ENCODE peak calls at places on chromosomes 1 and 21, in four cellular contexts. One of them, this sample, is unnamed.

GRCh38 chr1:202802998-202803932 is 5.0 kb downstream of the KDM5B start:
- DNase-seq in transverse colon: no peak
- DNase-seq in right lobe of liver: no peak
- DNase-seq in A549: peak; percentile 75
- DNase-seq in this sample: peak; percentile 54

GRCh38 chr1:119012383-119012782 is 24.2 kb upstream of the TBX15 start:
- DNase-seq in transverse colon: no peak
- DNase-seq in right lobe of liver: no peak
- DNase-seq in A549: no peak
- DNase-seq in this sample: no peak

GRCh38 chr1:227558807-227559186 is 4.6 kb upstream of the ZNF678 start:
- DNase-seq in transverse colon: no peak
- DNase-seq in right lobe of liver: no peak
- DNase-seq in A549: no peak
- DNase-seq in this sample: peak; percentile 48

GRCh38 chr1:24622218-24622617 is 20.9 kb upstream of the SRRM1 start:
- DNase-seq in transverse colon: no peak
- DNase-seq in right lobe of liver: no peak
- DNase-seq in A549: no peak
- DNase-seq in this sample: no peak

GRCh38 chr1:118047650-118048224 is 118.2 kb downstream of the WDR3 start:
- DNase-seq in transverse colon: no peak
- DNase-seq in right lobe of liver: no peak
- DNase-seq in A549: no peak
- DNase-seq in this sample: no peak

GRCh38 chr1:237303929-237304328 is 261.9 kb downstream of the RYR2 start:
- DNase-seq in transverse colon: no peak
- DNase-seq in right lobe of liver: no peak
- DNase-seq in A549: no peak
- DNase-seq in this sample: no peak

GRCh38 chr1:112219267-112219666 is 176.7 kb upstream of the CTTNBP2NL start:
- DNase-seq in transverse colon: no peak
- DNase-seq in right lobe of liver: no peak
- DNase-seq in A549: no peak
- DNase-seq in this sample: no peak

GRCh38 chr1:40153073-40153770 is 8.0 kb upstream of the RLF start:
- DNase-seq in transverse colon: no peak
- DNase-seq in right lobe of liver: no peak
- DNase-seq in A549: peak; percentile 61
- DNase-seq in this sample: peak; percentile 84

GRCh38 chr1:175580351-175580750 is 163.0 kb downstream of the TNR start:
- DNase-seq in transverse colon: no peak
- DNase-seq in right lobe of liver: no peak
- DNase-seq in A549: no peak
- DNase-seq in this sample: no peak

GRCh38 chr1:101022294-101022693 is 3.3 kb downstream of the DPH5 start:
- DNase-seq in transverse colon: no peak
- DNase-seq in right lobe of liver: no peak
- DNase-seq in A549: no peak
- DNase-seq in this sample: peak; percentile 3

GRCh38 chr1:16973215-16973614 is 7.2 kb downstream of the MFAP2 start:
- DNase-seq in transverse colon: no peak
- DNase-seq in right lobe of liver: no peak
- DNase-seq in A549: no peak
- DNase-seq in this sample: no peak

GRCh38 chr1:222240536-222241181 is 307.2 kb downstream of the HHIPL2 start:
- DNase-seq in transverse colon: no peak
- DNase-seq in right lobe of liver: no peak
- DNase-seq in A549: peak; percentile 4
- DNase-seq in this sample: peak; percentile 83

GRCh38 chr1:154869351-154870116 is 547 bp downstream of the KCNN3 start:
- DNase-seq in transverse colon: peak; percentile 19
- DNase-seq in right lobe of liver: no peak
- DNase-seq in A549: no peak
- DNase-seq in this sample: no peak

GRCh38 chr1:165152727-165153126 is 203.8 kb downstream of the LMX1A start:
- DNase-seq in transverse colon: no peak
- DNase-seq in right lobe of liver: no peak
- DNase-seq in A549: peak; percentile 11
- DNase-seq in this sample: no peak

GRCh38 chr1:59092126-59092525 is 204.8 kb upstream of the FGGY start:
- DNase-seq in transverse colon: no peak
- DNase-seq in right lobe of liver: no peak
- DNase-seq in A549: no peak
- DNase-seq in this sample: no peak

GRCh38 chr1:83693409-83694126 is 305.4 kb downstream of the TTLL7 start:
- DNase-seq in transverse colon: no peak
- DNase-seq in right lobe of liver: no peak
- DNase-seq in A549: no peak
- DNase-seq in this sample: no peak

GRCh38 chr1:110616587-110616986 is 10.4 kb upstream of the KCNA2 start:
- DNase-seq in transverse colon: no peak
- DNase-seq in right lobe of liver: no peak
- DNase-seq in A549: peak; percentile 37
- DNase-seq in this sample: peak; percentile 47

GRCh38 chr1:211578640-211579433 is at the start of gene SLC30A1:
- DNase-seq in transverse colon: peak; percentile 100
- DNase-seq in right lobe of liver: peak; percentile 100
- DNase-seq in A549: peak; percentile 99
- DNase-seq in this sample: peak; percentile 100
- TF ChIP-seq POLR2A in transverse colon: peak; percentile 97
- TF ChIP-seq POLR2A in right lobe of liver: peak; percentile 97
- TF ChIP-seq POLR2A in A549: peak; percentile 88
- TF ChIP-seq POLR2A in this sample: peak; percentile 83

GRCh38 chr21:42779431-42779861 is 99.9 kb downstream of the WDR4 start:
- DNase-seq in transverse colon: no peak
- DNase-seq in right lobe of liver: no peak
- DNase-seq in A549: no peak
- DNase-seq in this sample: no peak

GRCh38 chr21:42777064-42777756 is 102.1 kb downstream of the WDR4 start:
- DNase-seq in transverse colon: no peak
- DNase-seq in right lobe of liver: no peak
- DNase-seq in A549: no peak
- DNase-seq in this sample: no peak

GRCh38 chr21:42775123-42775522 is 104.2 kb downstream of the WDR4 start:
- DNase-seq in transverse colon: no peak
- DNase-seq in right lobe of liver: no peak
- DNase-seq in A549: no peak
- DNase-seq in this sample: no peak

GRCh38 chr21:42775891-42776290 is 103.4 kb downstream of the WDR4 start:
- DNase-seq in transverse colon: no peak
- DNase-seq in right lobe of liver: no peak
- DNase-seq in A549: no peak
- DNase-seq in this sample: no peak

GRCh38 chr21:42777757-42778344 is 101.5 kb downstream of the WDR4 start:
- DNase-seq in transverse colon: no peak
- DNase-seq in right lobe of liver: no peak
- DNase-seq in A549: no peak
- DNase-seq in this sample: no peak
- TF ChIP-seq POLR2A in transverse colon: no peak
- TF ChIP-seq POLR2A in right lobe of liver: no peak
- TF ChIP-seq POLR2A in A549: no peak
- TF ChIP-seq POLR2A in this sample: no peak

DNA sequence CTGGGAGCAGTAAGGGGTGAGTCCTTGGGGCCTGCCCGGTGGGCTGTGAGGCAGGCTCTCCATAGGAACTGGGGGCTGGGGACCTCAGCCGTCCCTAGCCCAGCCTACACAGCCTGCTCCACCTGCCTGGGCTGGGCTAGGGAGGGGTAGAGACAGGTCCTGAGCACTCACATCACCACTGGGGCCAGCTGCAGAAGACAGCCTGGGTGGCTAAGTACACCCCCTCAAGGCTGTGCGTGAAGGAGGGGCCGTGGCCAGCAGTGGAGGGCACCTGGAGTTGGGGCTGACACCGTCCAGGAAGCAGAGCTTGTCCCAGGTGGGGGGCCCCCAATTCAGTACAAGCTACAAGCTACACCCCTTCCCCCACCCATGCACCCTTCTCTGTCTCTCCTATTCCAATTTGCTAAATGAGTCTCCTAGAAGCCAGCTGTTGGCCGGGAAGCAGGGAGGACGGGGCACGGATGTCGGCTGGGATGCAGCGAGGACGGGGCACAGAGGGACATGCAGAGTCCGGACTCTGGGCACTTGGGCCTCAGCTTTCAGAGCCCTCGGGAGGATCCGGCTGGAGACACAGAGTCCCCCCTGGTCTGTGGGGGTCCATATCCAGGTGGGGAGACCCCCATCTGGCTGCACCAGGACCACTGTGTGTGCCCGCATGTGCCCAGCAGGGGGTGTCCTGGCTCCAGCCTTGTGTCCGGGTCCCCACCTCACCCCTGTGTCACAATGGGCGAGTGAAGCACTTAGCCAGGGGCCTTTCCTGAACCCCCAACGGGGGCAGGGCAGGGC is 1.8 kb downstream of the ISG15 start:
- DNase-seq in transverse colon: peak; percentile 19
- DNase-seq in right lobe of liver: peak; percentile 31
- DNase-seq in A549: no peak
- DNase-seq in this sample: peak; percentile 53
- TF ChIP-seq POLR2A in transverse colon: no peak
- TF ChIP-seq POLR2A in right lobe of liver: no peak
- TF ChIP-seq POLR2A in A549: no peak
- TF ChIP-seq POLR2A in this sample: no peak

DNA sequence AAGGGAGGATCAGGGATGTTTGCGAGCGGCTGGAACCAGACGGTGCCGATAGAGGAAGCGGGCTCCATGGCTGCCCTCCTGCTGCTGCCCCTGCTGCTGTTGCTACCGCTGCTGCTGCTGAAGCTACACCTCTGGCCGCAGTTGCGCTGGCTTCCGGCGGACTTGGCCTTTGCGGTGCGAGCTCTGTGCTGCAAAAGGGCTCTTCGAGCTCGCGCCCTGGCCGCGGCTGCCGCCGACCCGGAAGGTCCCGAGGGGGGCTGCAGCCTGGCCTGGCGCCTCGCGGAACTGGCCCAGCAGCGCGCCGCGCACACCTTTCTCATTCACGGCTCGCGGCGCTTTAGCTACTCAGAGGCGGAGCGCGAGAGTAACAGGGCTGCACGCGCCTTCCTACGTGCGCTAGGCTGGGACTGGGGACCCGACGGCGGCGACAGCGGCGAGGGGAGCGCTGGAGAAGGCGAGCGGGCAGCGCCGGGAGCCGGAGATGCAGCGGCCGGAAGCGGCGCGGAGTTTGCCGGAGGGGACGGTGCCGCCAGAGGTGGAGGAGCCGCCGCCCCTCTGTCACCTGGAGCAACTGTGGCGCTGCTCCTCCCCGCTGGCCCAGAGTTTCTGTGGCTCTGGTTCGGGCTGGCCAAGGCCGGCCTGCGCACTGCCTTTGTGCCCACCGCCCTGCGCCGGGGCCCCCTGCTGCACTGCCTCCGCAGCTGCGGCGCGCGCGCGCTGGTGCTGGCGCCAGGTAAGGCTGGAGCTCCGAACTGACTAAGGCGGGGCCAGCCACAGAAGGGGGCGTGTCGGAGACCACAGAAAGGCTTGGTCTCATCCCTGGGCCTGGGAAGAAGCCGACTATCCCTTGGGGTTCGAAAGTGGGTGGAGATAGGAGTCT is 465 bp downstream of the SLC27A3 start:
- DNase-seq in transverse colon: peak; percentile 81
- DNase-seq in right lobe of liver: peak; percentile 82
- DNase-seq in A549: peak; percentile 39
- DNase-seq in this sample: peak; percentile 64
- TF ChIP-seq POLR2A in transverse colon: peak; percentile 43
- TF ChIP-seq POLR2A in right lobe of liver: peak; percentile 38
- TF ChIP-seq POLR2A in A549: no peak
- TF ChIP-seq POLR2A in this sample: no peak

GRCh38 chr1:151897861-151898468 is 11.3 kb downstream of the THEM4 start:
- DNase-seq in transverse colon: no peak
- DNase-seq in right lobe of liver: no peak
- DNase-seq in A549: no peak
- DNase-seq in this sample: no peak
- TF ChIP-seq POLR2A in transverse colon: no peak
- TF ChIP-seq POLR2A in right lobe of liver: no peak
- TF ChIP-seq POLR2A in A549: no peak
- TF ChIP-seq POLR2A in this sample: no peak

DNA sequence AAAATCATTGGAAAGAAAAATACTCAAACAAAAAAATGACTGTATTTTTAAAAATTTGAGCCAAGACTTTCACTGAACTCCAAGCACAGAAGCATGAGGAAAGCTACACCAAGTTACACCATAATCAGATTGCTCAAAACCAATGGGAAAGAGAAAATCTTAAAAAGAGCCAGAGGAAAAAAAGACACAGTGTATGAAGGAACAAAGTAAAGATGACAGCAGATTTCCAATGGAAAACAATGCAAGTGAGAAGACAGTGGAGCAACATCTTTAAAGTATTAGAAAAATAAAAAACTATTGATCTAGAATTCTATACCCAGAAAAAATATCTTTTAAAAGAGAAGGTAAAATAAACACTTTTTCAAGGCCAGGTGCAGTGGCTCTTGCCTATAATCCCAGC is 147.8 kb upstream of the ZBTB40 start:
- DNase-seq in transverse colon: no peak
- DNase-seq in right lobe of liver: no peak
- DNase-seq in A549: no peak
- DNase-seq in this sample: no peak
- TF ChIP-seq POLR2A in transverse colon: no peak
- TF ChIP-seq POLR2A in right lobe of liver: no peak
- TF ChIP-seq POLR2A in A549: no peak
- TF ChIP-seq POLR2A in this sample: no peak

DNA sequence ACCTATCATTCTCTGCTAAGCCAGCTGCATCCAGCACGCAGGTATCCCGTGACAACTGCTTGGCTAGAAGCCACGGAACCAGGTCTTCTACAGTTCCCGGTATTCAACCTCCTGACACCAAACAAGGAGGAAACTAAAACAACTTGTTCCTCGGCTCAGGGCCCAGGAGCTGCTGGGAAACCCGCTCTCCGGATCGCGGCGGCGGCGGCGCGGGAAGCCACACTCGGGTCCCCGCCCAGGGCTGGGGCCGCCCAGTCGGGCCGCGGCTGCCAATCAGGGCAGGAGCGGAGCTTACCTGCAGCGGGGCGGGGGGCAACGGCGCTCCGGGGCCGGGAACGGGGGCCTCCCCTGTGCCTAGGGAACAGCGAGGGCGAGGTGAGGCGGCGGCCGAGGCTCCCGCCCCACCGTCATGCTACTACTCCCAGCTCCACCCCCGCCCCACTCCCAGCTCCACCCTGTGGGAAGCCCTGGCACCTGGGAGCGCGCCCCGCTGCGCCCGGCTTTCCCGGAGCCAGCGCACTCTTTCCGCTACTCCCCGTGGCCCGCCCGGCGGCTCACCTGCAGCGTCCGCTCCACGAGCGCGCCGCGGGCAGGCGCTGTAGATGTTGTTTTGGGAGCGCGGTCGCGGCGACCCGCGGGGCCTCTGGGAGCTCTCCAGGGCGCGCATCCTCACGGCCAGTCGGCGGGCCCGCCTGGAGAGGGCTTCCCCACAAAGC is 12.1 kb downstream of the IL24 start:
- DNase-seq in transverse colon: peak; percentile 76
- DNase-seq in right lobe of liver: peak; percentile 86
- DNase-seq in A549: peak; percentile 35
- DNase-seq in this sample: no peak
- TF ChIP-seq POLR2A in transverse colon: no peak
- TF ChIP-seq POLR2A in right lobe of liver: no peak
- TF ChIP-seq POLR2A in A549: no peak
- TF ChIP-seq POLR2A in this sample: no peak